ENCODE peak calls at places on chromosome 7, in five cellular contexts. G is GM13977, C is cardiac muscle cell, F is left ventricle myocardium superior, K is adipocyte. I is an unnamed sample.

GRCh38 chr7:70426249-70426880 is 705.6 kb upstream of the GALNT17 start:
- DNase-seq in C (no peak), F (no peak), K (no peak), G (peak), I (no peak)

GRCh38 chr7:74094224-74095095 is 10.9 kb downstream of the LIMK1 start:
- DNase-seq in G (peak), F (peak), K (peak), C (peak), I (peak)

GRCh38 chr7:30660331-30661255 is 21.7 kb downstream of the CRHR2 start:
- DNase-seq in G (no peak), K (no peak), C (no peak), F (no peak), I (no peak)

GRCh38 chr7:37986780-37987380 is 66.4 kb downstream of the EPDR1 start:
- DNase-seq in K (no peak), C (no peak), G (no peak), F (no peak), I (no peak)

GRCh38 chr7:144941127-144941526 is 105.3 kb upstream of the TPK1 start:
- DNase-seq in C (no peak), F (no peak), G (no peak), K (no peak), I (no peak)

GRCh38 chr7:106679153-106679931 is 18.4 kb upstream of the CCDC71L start:
- DNase-seq in K (peak), F (no peak), C (peak), G (peak), I (no peak)

GRCh38 chr7:47044620-47045019 is 537.3 kb downstream of the TNS3 start:
- DNase-seq in F (no peak), K (no peak), G (no peak), C (no peak), I (no peak)

GRCh38 chr7:118094044-118094443 is 89.9 kb upstream of the LSM8 start:
- DNase-seq in C (no peak), G (no peak), K (no peak), F (no peak), I (no peak)

GRCh38 chr7:28573751-28574295 is 161.5 kb downstream of the CREB5 start:
- DNase-seq in F (no peak), K (peak), C (peak), G (no peak), I (no peak)

GRCh38 chr7:132276986-132277716 is 299.1 kb downstream of the PLXNA4 start:
- DNase-seq in C (no peak), F (no peak), K (no peak), G (no peak), I (no peak)

GRCh38 chr7:120988591-120989299 is at the start of gene CPED1:
- DNase-seq in K (peak), F (peak), G (peak), C (peak), I (peak)

GRCh38 chr7:95246935-95247370 is 77.4 kb downstream of the PON1 start:
- DNase-seq in F (no peak), K (peak), C (peak), G (peak), I (peak)

I was measured in heart right ventricle.